ENCODE peak calls at places on chromosomes 12 and 14, in eight cellular contexts. N is amygdala; C is AG09319; K is RWPE1; L is GDM1; Y is posterior cingulate gyrus; D is stimulated activated naive CD4-positive, alpha-beta T cell; M is GM20000. S is an unnamed sample.

GRCh38 chr12:47863985-47864384 is 40.8 kb downstream of the VDR start:
- DNase-seq in N (no peak), C (no peak), K (peak; percentile 41), L (no peak), Y (peak; percentile 19), D (no peak), M (no peak), S (no peak)

GRCh38 chr14:76793956-76794355 is 18.7 kb downstream of the ANGEL1 start:
- DNase-seq in N (no peak), C (no peak), K (no peak), L (no peak), Y (no peak), D (no peak), M (no peak), S (no peak)

GRCh38 chr14:24417832-24418491 is 11.5 kb downstream of the CBLN3 start:
- DNase-seq in N (no peak), C (no peak), K (no peak), L (no peak), Y (no peak), D (no peak), M (no peak), S (no peak)

GRCh38 chr14:99242816-99243795 is 28.9 kb downstream of the BCL11B start:
- DNase-seq in N (no peak), C (no peak), K (no peak), L (no peak), Y (peak; percentile 16), D (peak; percentile 65), M (no peak), S (peak; percentile 50)

GRCh38 chr12:106133136-106134087 is 5.3 kb downstream of the NUAK1 start:
- DNase-seq in N (no peak), C (no peak), K (peak; percentile 69), L (no peak), Y (no peak), D (no peak), M (no peak), S (no peak)

GRCh38 chr12:54650409-54650808 is 2.2 kb upstream of the DCD start:
- DNase-seq in N (no peak), C (no peak), K (peak; percentile 21), L (no peak), Y (no peak), D (no peak), M (no peak), S (no peak)

GRCh38 chr12:13241833-13242232 is 45.3 kb downstream of the EMP1 start:
- DNase-seq in N (no peak), C (no peak), K (no peak), L (no peak), Y (no peak), D (no peak), M (no peak), S (no peak)

GRCh38 chr12:9319044-9319841 is 111.0 kb upstream of the PZP start:
- DNase-seq in N (no peak), C (no peak), K (no peak), L (no peak), Y (no peak), D (no peak), M (no peak), S (no peak)

GRCh38 chr14:24437020-24437735 is 5.4 kb downstream of the SDR39U1 start:
- DNase-seq in N (no peak), C (no peak), K (no peak), L (peak; percentile 36), Y (no peak), D (no peak), M (no peak), S (no peak)

GRCh38 chr14:22283000-22283399 is 306.0 kb downstream of the DAD1 start:
- DNase-seq in N (no peak), C (no peak), K (no peak), L (no peak), Y (no peak), D (no peak), M (no peak), S (no peak)

GRCh38 chr14:53190938-53191337 is 37.8 kb upstream of the DDHD1 start:
- DNase-seq in N (no peak), C (no peak), K (no peak), L (no peak), Y (no peak), D (no peak), M (peak; percentile 29), S (no peak)

GRCh38 chr12:53147181-53147580 is 33.3 kb upstream of the ZNF740 start:
- DNase-seq in N (no peak), C (no peak), K (no peak), L (no peak), Y (no peak), D (no peak), M (no peak), S (no peak)

GRCh38 chr12:65280306-65280705 is 1.8 kb downstream of the MSRB3 start:
- DNase-seq in N (no peak), C (no peak), K (no peak), L (no peak), Y (no peak), D (no peak), M (no peak), S (no peak)

GRCh38 chr14:59632381-59632780 is 55.8 kb upstream of the CCDC175 start:
- DNase-seq in N (no peak), C (no peak), K (peak; percentile 12), L (peak; percentile 10), Y (no peak), D (no peak), M (peak; percentile 75), S (no peak)

GRCh38 chr12:56991319-56991906 is 14.9 kb downstream of the ZBTB39 start:
- DNase-seq in N (peak; percentile 22), C (no peak), K (no peak), L (peak; percentile 52), Y (peak; percentile 77), D (no peak), M (no peak), S (no peak)

GRCh38 chr14:64119535-64119934 is 174.6 kb downstream of the ESR2 start:
- DNase-seq in N (no peak), C (no peak), K (no peak), L (no peak), Y (no peak), D (no peak), M (no peak), S (no peak)

GRCh38 chr12:27260746-27261145 is 16.7 kb downstream of the STK38L start:
- DNase-seq in N (no peak), C (no peak), K (no peak), L (no peak), Y (no peak), D (no peak), M (no peak), S (no peak)

GRCh38 chr14:58200480-58200841 is 512 bp downstream of the ACTR10 start:
- DNase-seq in N (no peak), C (no peak), K (peak; percentile 2), L (no peak), Y (no peak), D (no peak), M (no peak), S (no peak)

GRCh38 chr12:62720661-62721330 is 214.2 kb downstream of the PPM1H start:
- DNase-seq in N (peak; percentile 25), C (peak; percentile 38), K (no peak), L (no peak), Y (no peak), D (no peak), M (no peak), S (no peak)

GRCh38 chr12:28611115-28611435 is 420.8 kb downstream of the CCDC91 start:
- DNase-seq in N (no peak), C (peak; percentile 60), K (peak; percentile 41), L (no peak), Y (no peak), D (no peak), M (no peak), S (no peak)

GRCh38 chr12:88419794-88420193 is 160.5 kb downstream of the KITLG start:
- DNase-seq in N (no peak), C (no peak), K (no peak), L (no peak), Y (no peak), D (no peak), M (no peak), S (no peak)

GRCh38 chr14:70845601-70846000 is 36.3 kb upstream of the MAP3K9 start:
- DNase-seq in N (no peak), C (no peak), K (no peak), L (no peak), Y (no peak), D (no peak), M (no peak), S (no peak)

GRCh38 chr12:45010051-45010450 is 40.8 kb downstream of the DBX2 start:
- DNase-seq in N (no peak), C (no peak), K (peak; percentile 10), L (no peak), Y (no peak), D (no peak), M (no peak), S (no peak)

GRCh38 chr12:4366090-4366489 is 13.4 kb downstream of the FGF23 start:
- DNase-seq in N (no peak), C (no peak), K (no peak), L (no peak), Y (no peak), D (no peak), M (no peak), S (no peak)

GRCh38 chr12:3200032-3200617 is 122.9 kb downstream of the TSPAN9 start:
- DNase-seq in N (no peak), C (no peak), K (no peak), L (no peak), Y (no peak), D (no peak), M (peak; percentile 49), S (no peak)

GRCh38 chr12:18905134-18905533 is 167.2 kb downstream of the CAPZA3 start:
- DNase-seq in N (no peak), C (no peak), K (no peak), L (no peak), Y (no peak), D (no peak), M (no peak), S (no peak)

GRCh38 chr14:94677239-94677612 is 65.0 kb downstream of the SERPINA3 start:
- DNase-seq in N (no peak), C (no peak), K (no peak), L (no peak), Y (no peak), D (no peak), M (no peak), S (no peak)